ENCODE peak calls at places on chromosomes 2 and 18, in six cellular contexts. One of them, this sample, is unnamed. For H3K4me1, the result is how much of the 10 kb centered on the place peaks cover.

GRCh38 chr2:124540805-124541204 is 515.7 kb downstream of the CNTNAP5 start:
- DNase-seq in colonic mucosa: no peak
- DNase-seq in fibroblast of lung: no peak
- DNase-seq in HCT116: no peak
- DNase-seq in iPS DF 6.9: no peak
- DNase-seq in Karpas-422: no peak
- DNase-seq in this sample: no peak

GRCh38 chr2:603869-604268 is 73.3 kb downstream of the TMEM18 start:
- DNase-seq in fibroblast of lung: no peak
- DNase-seq in Karpas-422: no peak
- DNase-seq in HCT116: no peak
- DNase-seq in colonic mucosa: no peak
- DNase-seq in iPS DF 6.9: no peak
- DNase-seq in this sample: no peak

GRCh38 chr2:33529771-33530481 is 53.5 kb downstream of the RASGRP3 start:
- DNase-seq in colonic mucosa: no peak
- DNase-seq in Karpas-422: peak
- DNase-seq in fibroblast of lung: peak
- DNase-seq in HCT116: no peak
- DNase-seq in iPS DF 6.9: no peak
- DNase-seq in this sample: no peak

GRCh38 chr2:180412224-180412623 is 405.1 kb upstream of the CWC22 start:
- DNase-seq in fibroblast of lung: no peak
- DNase-seq in iPS DF 6.9: no peak
- DNase-seq in colonic mucosa: no peak
- DNase-seq in Karpas-422: no peak
- DNase-seq in HCT116: no peak
- DNase-seq in this sample: no peak

GRCh38 chr2:204470178-204470620 is 75.1 kb upstream of the PARD3B start:
- DNase-seq in fibroblast of lung: peak
- DNase-seq in HCT116: no peak
- DNase-seq in colonic mucosa: no peak
- DNase-seq in iPS DF 6.9: no peak
- DNase-seq in Karpas-422: no peak
- DNase-seq in this sample: no peak

GRCh38 chr2:6828299-6828584 is 37.5 kb downstream of the CMPK2 start:
- DNase-seq in iPS DF 6.9: no peak
- DNase-seq in fibroblast of lung: peak
- DNase-seq in colonic mucosa: no peak
- DNase-seq in HCT116: peak
- DNase-seq in Karpas-422: peak
- DNase-seq in this sample: no peak

GRCh38 chr2:205323929-205324328 is 358.4 kb upstream of the NRP2 start:
- DNase-seq in HCT116: no peak
- DNase-seq in iPS DF 6.9: peak
- DNase-seq in Karpas-422: peak
- DNase-seq in colonic mucosa: no peak
- DNase-seq in fibroblast of lung: peak
- DNase-seq in this sample: no peak

GRCh38 chr2:202133556-202134245 is 60.6 kb downstream of the KIAA2012 start:
- DNase-seq in iPS DF 6.9: no peak
- DNase-seq in Karpas-422: no peak
- DNase-seq in fibroblast of lung: no peak
- DNase-seq in HCT116: no peak
- DNase-seq in colonic mucosa: no peak
- DNase-seq in this sample: no peak

GRCh38 chr2:81650048-81650971 is 1345.8 kb upstream of the LRRTM1 start:
- DNase-seq in HCT116: peak
- DNase-seq in iPS DF 6.9: no peak
- DNase-seq in Karpas-422: no peak
- DNase-seq in colonic mucosa: no peak
- DNase-seq in fibroblast of lung: peak
- DNase-seq in this sample: no peak

GRCh38 chr2:127158614-127159290 is 51.8 kb upstream of the BIN1 start:
- DNase-seq in HCT116: no peak
- DNase-seq in iPS DF 6.9: no peak
- DNase-seq in Karpas-422: no peak
- DNase-seq in fibroblast of lung: no peak
- DNase-seq in colonic mucosa: no peak
- DNase-seq in this sample: no peak

GRCh38 chr2:45845058-45845457 is 193.6 kb downstream of the PRKCE start:
- DNase-seq in fibroblast of lung: no peak
- DNase-seq in Karpas-422: no peak
- DNase-seq in iPS DF 6.9: no peak
- DNase-seq in colonic mucosa: no peak
- DNase-seq in HCT116: no peak
- DNase-seq in this sample: no peak

GRCh38 chr2:138871312-138871711 is 91.1 kb upstream of the NXPH2 start:
- DNase-seq in Karpas-422: no peak
- DNase-seq in HCT116: no peak
- DNase-seq in colonic mucosa: no peak
- DNase-seq in fibroblast of lung: no peak
- DNase-seq in iPS DF 6.9: no peak
- DNase-seq in this sample: no peak

GRCh38 chr2:111662771-111663470 is 221.1 kb downstream of the ANAPC1 start:
- DNase-seq in fibroblast of lung: peak
- DNase-seq in Karpas-422: no peak
- DNase-seq in iPS DF 6.9: no peak
- DNase-seq in HCT116: no peak
- DNase-seq in colonic mucosa: peak
- DNase-seq in this sample: no peak

GRCh38 chr2:212845941-212846340 is 305.5 kb downstream of the IKZF2 start:
- DNase-seq in iPS DF 6.9: no peak
- DNase-seq in colonic mucosa: no peak
- DNase-seq in HCT116: no peak
- DNase-seq in fibroblast of lung: peak
- DNase-seq in Karpas-422: no peak
- DNase-seq in this sample: no peak

GRCh38 chr18:22221350-22221749 is 52.0 kb downstream of the GATA6 start:
- DNase-seq in fibroblast of lung: no peak
- DNase-seq in HCT116: no peak
- DNase-seq in iPS DF 6.9: no peak
- DNase-seq in Karpas-422: no peak
- DNase-seq in colonic mucosa: no peak
- DNase-seq in this sample: no peak

GRCh38 chr2:48912110-48912509 is 156.6 kb upstream of the LHCGR start:
- DNase-seq in Karpas-422: peak
- DNase-seq in HCT116: no peak
- DNase-seq in colonic mucosa: no peak
- DNase-seq in iPS DF 6.9: no peak
- DNase-seq in fibroblast of lung: no peak
- DNase-seq in this sample: no peak

GRCh38 chr2:239948100-239948881 is 76.9 kb downstream of the NDUFA10 start:
- DNase-seq in colonic mucosa: no peak
- DNase-seq in iPS DF 6.9: no peak
- DNase-seq in fibroblast of lung: no peak
- DNase-seq in HCT116: no peak
- DNase-seq in Karpas-422: no peak
- DNase-seq in this sample: peak

GRCh38 chr18:76115580-76115979 is 379.5 kb downstream of the ZNF516 start:
- DNase-seq in colonic mucosa: no peak
- DNase-seq in fibroblast of lung: no peak
- DNase-seq in iPS DF 6.9: no peak
- DNase-seq in HCT116: no peak
- DNase-seq in Karpas-422: no peak
- DNase-seq in this sample: no peak

GRCh38 chr2:150939087-150939486 is 322.6 kb downstream of the RBM43 start:
- DNase-seq in iPS DF 6.9: no peak
- DNase-seq in Karpas-422: no peak
- DNase-seq in fibroblast of lung: no peak
- DNase-seq in HCT116: no peak
- DNase-seq in colonic mucosa: no peak
- DNase-seq in this sample: no peak

GRCh38 chr2:44537264-44537663 is 175.5 kb downstream of the CAMKMT start:
- DNase-seq in HCT116: no peak
- DNase-seq in Karpas-422: no peak
- DNase-seq in iPS DF 6.9: no peak
- DNase-seq in fibroblast of lung: no peak
- DNase-seq in colonic mucosa: no peak
- DNase-seq in this sample: no peak

GRCh38 chr2:231709981-231710750 is 1.8 kb downstream of the PTMA start:
- DNase-seq in colonic mucosa: peak
- DNase-seq in Karpas-422: peak
- DNase-seq in iPS DF 6.9: no peak
- DNase-seq in HCT116: no peak
- DNase-seq in fibroblast of lung: peak
- DNase-seq in this sample: no peak

GRCh38 chr2:31440764-31441163 is 26.2 kb upstream of the XDH start:
- DNase-seq in colonic mucosa: no peak
- DNase-seq in Karpas-422: no peak
- DNase-seq in HCT116: no peak
- DNase-seq in iPS DF 6.9: no peak
- DNase-seq in fibroblast of lung: peak
- DNase-seq in this sample: no peak

GRCh38 chr18:9951022-9951859 is 37.4 kb downstream of the VAPA start:
- DNase-seq in Karpas-422: peak
- DNase-seq in iPS DF 6.9: peak
- DNase-seq in colonic mucosa: no peak
- DNase-seq in fibroblast of lung: peak
- DNase-seq in HCT116: peak
- DNase-seq in this sample: no peak

GRCh38 chr2:192162392-192163042 is 32.2 kb downstream of the TMEFF2 start:
- DNase-seq in colonic mucosa: peak
- DNase-seq in fibroblast of lung: peak
- DNase-seq in Karpas-422: peak
- DNase-seq in iPS DF 6.9: peak
- DNase-seq in HCT116: peak
- DNase-seq in this sample: no peak

GRCh38 chr2:28565720-28566295 is 69.9 kb downstream of the PLB1 start:
- DNase-seq in Karpas-422: no peak
- DNase-seq in HCT116: no peak
- DNase-seq in colonic mucosa: no peak
- DNase-seq in fibroblast of lung: no peak
- DNase-seq in iPS DF 6.9: no peak
- DNase-seq in this sample: peak

GRCh38 chr2:47068966-47069627 is 86.0 kb downstream of the STPG4 start:
- DNase-seq in fibroblast of lung: no peak
- DNase-seq in colonic mucosa: no peak
- DNase-seq in iPS DF 6.9: no peak
- DNase-seq in Karpas-422: no peak
- DNase-seq in HCT116: no peak
- DNase-seq in this sample: no peak
- H3K4me1 ChIP-seq in fibroblast of lung: half or more
- H3K4me1 ChIP-seq in colonic mucosa: under half
- H3K4me1 ChIP-seq in iPS DF 6.9: under half
- H3K4me1 ChIP-seq in Karpas-422: under half
- H3K4me1 ChIP-seq in HCT116: half or more
- H3K4me1 ChIP-seq in this sample: under half

GRCh38 chr2:68368657-68369339 is 3.7 kb downstream of the PLEK start:
- DNase-seq in fibroblast of lung: peak
- DNase-seq in colonic mucosa: no peak
- DNase-seq in iPS DF 6.9: no peak
- DNase-seq in Karpas-422: peak
- DNase-seq in HCT116: no peak
- DNase-seq in this sample: no peak
- H3K27ac ChIP-seq in fibroblast of lung: no peak
- H3K27ac ChIP-seq in colonic mucosa: no peak
- H3K27ac ChIP-seq in iPS DF 6.9: no peak
- H3K27ac ChIP-seq in Karpas-422: peak
- H3K27ac ChIP-seq in HCT116: no peak
- H3K27ac ChIP-seq in this sample: peak

GRCh38 chr18:3713166-3713565 is 263.2 kb downstream of the TGIF1 start:
- DNase-seq in HCT116: no peak
- DNase-seq in iPS DF 6.9: no peak
- DNase-seq in fibroblast of lung: no peak
- DNase-seq in colonic mucosa: no peak
- DNase-seq in Karpas-422: no peak
- DNase-seq in this sample: no peak

GRCh38 chr18:3715223-3716080 is 265.5 kb downstream of the TGIF1 start:
- DNase-seq in colonic mucosa: no peak
- DNase-seq in HCT116: no peak
- DNase-seq in Karpas-422: no peak
- DNase-seq in fibroblast of lung: no peak
- DNase-seq in iPS DF 6.9: no peak
- DNase-seq in this sample: no peak

GRCh38 chr18:3717626-3718025 is 267.7 kb downstream of the TGIF1 start:
- DNase-seq in HCT116: no peak
- DNase-seq in Karpas-422: no peak
- DNase-seq in fibroblast of lung: no peak
- DNase-seq in colonic mucosa: no peak
- DNase-seq in iPS DF 6.9: no peak
- DNase-seq in this sample: no peak

GRCh38 chr18:3713708-3714107 is 263.7 kb downstream of the TGIF1 start:
- DNase-seq in HCT116: no peak
- DNase-seq in fibroblast of lung: no peak
- DNase-seq in Karpas-422: no peak
- DNase-seq in colonic mucosa: no peak
- DNase-seq in iPS DF 6.9: no peak
- DNase-seq in this sample: no peak

DNA sequence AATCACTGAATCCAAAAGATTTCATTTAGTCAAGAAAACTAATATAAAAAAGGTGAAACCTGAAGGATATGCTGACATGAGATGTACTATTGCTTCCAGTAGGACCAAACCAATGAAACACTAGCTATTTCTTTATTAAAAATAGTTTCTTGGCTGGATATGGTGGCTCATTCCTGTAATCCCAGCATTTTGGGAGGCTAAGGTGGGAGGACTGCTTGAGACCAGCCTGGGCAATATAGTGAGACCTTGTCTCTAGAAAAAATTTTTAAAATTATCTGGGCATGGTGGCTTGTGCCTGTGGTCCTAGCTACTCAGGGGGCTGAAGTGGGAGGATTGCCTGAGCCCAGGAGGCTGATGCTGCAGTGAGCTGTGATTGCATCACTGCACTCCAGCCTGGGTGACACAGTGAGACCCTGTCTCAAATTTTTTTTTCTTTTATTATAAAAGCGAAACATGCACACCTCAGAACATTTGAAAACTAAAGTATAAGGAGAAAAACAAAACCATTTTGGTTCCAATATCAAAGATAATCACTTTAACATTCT is 266.2 kb downstream of the TGIF1 start:
- DNase-seq in HCT116: no peak
- DNase-seq in colonic mucosa: no peak
- DNase-seq in iPS DF 6.9: no peak
- DNase-seq in Karpas-422: no peak
- DNase-seq in fibroblast of lung: no peak
- DNase-seq in this sample: no peak
- H3K4me1 ChIP-seq in HCT116: under half
- H3K4me1 ChIP-seq in colonic mucosa: under half
- H3K4me1 ChIP-seq in iPS DF 6.9: under half
- H3K4me1 ChIP-seq in Karpas-422: under half
- H3K4me1 ChIP-seq in fibroblast of lung: under half
- H3K4me1 ChIP-seq in this sample: under half

DNA sequence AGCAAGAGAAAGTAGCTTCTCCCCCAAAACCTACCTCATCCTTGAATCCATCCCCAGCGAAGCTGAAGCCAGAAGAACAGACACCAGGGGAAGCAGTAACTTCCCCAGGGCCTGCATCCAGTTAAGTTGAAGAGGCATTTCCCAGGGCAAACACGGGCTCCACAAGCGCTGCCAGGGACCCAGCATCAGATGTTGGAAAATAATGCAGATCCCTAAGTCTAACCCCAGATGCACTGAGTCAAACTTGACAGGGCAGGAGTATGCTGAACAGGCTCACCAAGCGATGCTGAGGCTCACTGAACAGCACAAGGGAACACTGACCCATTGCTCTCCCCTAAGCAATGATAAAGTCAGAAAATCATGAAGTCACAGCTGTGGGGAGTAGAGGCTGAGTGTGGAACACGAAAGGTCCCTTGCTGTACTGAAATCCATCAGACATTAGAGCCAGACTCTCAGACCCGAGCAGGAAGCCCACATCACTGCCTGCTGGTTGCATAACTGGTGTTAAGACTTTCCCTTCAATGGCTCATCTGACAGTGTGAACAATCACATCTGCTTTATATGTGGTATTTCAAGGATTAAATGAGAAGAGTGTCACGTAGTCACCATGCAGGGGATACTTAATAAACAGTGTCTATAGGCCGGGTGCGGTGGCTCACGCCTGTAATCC is 36.3 kb downstream of the TNS1 start:
- DNase-seq in iPS DF 6.9: no peak
- DNase-seq in HCT116: no peak
- DNase-seq in colonic mucosa: no peak
- DNase-seq in fibroblast of lung: no peak
- DNase-seq in Karpas-422: no peak
- DNase-seq in this sample: no peak
- H3K27ac ChIP-seq in iPS DF 6.9: no peak
- H3K27ac ChIP-seq in HCT116: no peak
- H3K27ac ChIP-seq in colonic mucosa: peak
- H3K27ac ChIP-seq in fibroblast of lung: peak
- H3K27ac ChIP-seq in Karpas-422: no peak
- H3K27ac ChIP-seq in this sample: no peak

This sample was measured in RWPE2.